ENCODE peak calls at places on chromosome 4, in eight cellular contexts. P is ovary, F is IMR-90, G is stomach, M is transverse colon, H is upper lobe of left lung, S is K562, W is suprapubic skin. X is an unnamed sample.
A peak's percentile ranks its signal among the peaks of the same experiment; 100 is the strongest.

GRCh38 chr4:151173751-151174325 is 74.4 kb downstream of the RPS3A start:
- DNase-seq in S (no peak), W (no peak), G (no peak), H (no peak), F (peak; percentile 16), P (peak; percentile 82), M (peak; percentile 39), X (no peak)

GRCh38 chr4:104591505-104591904 is 96.8 kb upstream of the CXXC4 start:
- DNase-seq in F (no peak), M (peak; percentile 14), W (no peak), P (peak; percentile 42), G (no peak), S (no peak), H (no peak), X (no peak)

GRCh38 chr4:31620476-31620875 is 900.3 kb downstream of the PCDH7 start:
- DNase-seq in G (no peak), F (no peak), W (no peak), H (no peak), S (no peak), M (no peak), P (no peak), X (no peak)

GRCh38 chr4:4460759-4461158 is 73.9 kb downstream of the NSG1 start:
- DNase-seq in P (no peak), S (no peak), G (no peak), W (no peak), F (no peak), H (no peak), M (no peak), X (no peak)

GRCh38 chr4:56134272-56134671 is 185.5 kb downstream of the CEP135 start:
- DNase-seq in S (no peak), H (no peak), W (no peak), M (peak; percentile 11), G (no peak), P (no peak), F (peak; percentile 43), X (no peak)

GRCh38 chr4:152478456-152479237 is 57.2 kb downstream of the FBXW7 start:
- DNase-seq in M (no peak), P (no peak), W (no peak), G (no peak), H (no peak), S (no peak), F (peak; percentile 54), X (no peak)

GRCh38 chr4:111641813-111642579 is 503.3 kb upstream of the FAM241A start:
- DNase-seq in S (peak; percentile 41), G (peak; percentile 49), H (no peak), P (no peak), W (no peak), M (peak; percentile 52), F (peak; percentile 86), X (no peak)

GRCh38 chr4:74612837-74613236 is 167.9 kb downstream of the AREG start:
- DNase-seq in M (no peak), F (no peak), G (no peak), H (no peak), W (no peak), P (no peak), S (no peak), X (no peak)

GRCh38 chr4:53541577-53542206 is 49.6 kb downstream of the LNX1 start:
- DNase-seq in P (no peak), G (no peak), S (no peak), M (no peak), F (peak; percentile 95), W (no peak), H (no peak), X (no peak)

GRCh38 chr4:163554870-163555465 is 60.5 kb downstream of the TMA16 start:
- DNase-seq in M (no peak), P (no peak), H (no peak), G (no peak), F (peak; percentile 32), W (no peak), S (no peak), X (no peak)

GRCh38 chr4:83197555-83198235 is 83.2 kb upstream of the PLAC8 start:
- DNase-seq in M (peak; percentile 80), S (no peak), H (no peak), G (no peak), W (no peak), P (no peak), F (no peak), X (no peak)

GRCh38 chr4:101349346-101350064 is 2.2 kb upstream of the PPP3CA start:
- DNase-seq in W (no peak), M (peak; percentile 51), H (no peak), P (peak; percentile 69), F (no peak), G (peak; percentile 80), S (no peak), X (no peak)

GRCh38 chr4:20895208-20895607 is 194.9 kb downstream of the PACRGL start:
- DNase-seq in H (no peak), W (no peak), S (no peak), M (no peak), G (no peak), F (no peak), P (no peak), X (no peak)

GRCh38 chr4:152259866-152260265 is 276.0 kb downstream of the FBXW7 start:
- DNase-seq in S (no peak), P (no peak), G (no peak), W (no peak), H (no peak), M (no peak), F (peak; percentile 77), X (no peak)

GRCh38 chr4:139167774-139168444 is 9.1 kb downstream of the ELF2 start:
- DNase-seq in G (no peak), S (no peak), F (peak; percentile 68), W (no peak), H (no peak), P (no peak), M (no peak), X (no peak)

GRCh38 chr4:169745291-169745690 is 12.5 kb downstream of the HPF1 start:
- DNase-seq in M (no peak), H (peak; percentile 34), W (no peak), F (peak; percentile 65), S (no peak), P (no peak), G (no peak), X (no peak)

GRCh38 chr4:77095101-77095826 is 19.5 kb upstream of the CCNI start:
- DNase-seq in H (no peak), W (peak; percentile 93), G (peak; percentile 84), M (peak; percentile 84), S (peak; percentile 61), F (peak; percentile 31), P (peak; percentile 61), X (no peak)

GRCh38 chr4:24857996-24858395 is 54.8 kb downstream of the CCDC149 start:
- DNase-seq in G (no peak), H (no peak), S (no peak), W (no peak), M (no peak), P (no peak), F (peak; percentile 78), X (no peak)

GRCh38 chr4:4704267-4704666 is 155.2 kb upstream of the MSX1 start:
- DNase-seq in P (no peak), H (no peak), G (no peak), S (no peak), F (peak; percentile 41), W (no peak), M (no peak), X (no peak)

DNA sequence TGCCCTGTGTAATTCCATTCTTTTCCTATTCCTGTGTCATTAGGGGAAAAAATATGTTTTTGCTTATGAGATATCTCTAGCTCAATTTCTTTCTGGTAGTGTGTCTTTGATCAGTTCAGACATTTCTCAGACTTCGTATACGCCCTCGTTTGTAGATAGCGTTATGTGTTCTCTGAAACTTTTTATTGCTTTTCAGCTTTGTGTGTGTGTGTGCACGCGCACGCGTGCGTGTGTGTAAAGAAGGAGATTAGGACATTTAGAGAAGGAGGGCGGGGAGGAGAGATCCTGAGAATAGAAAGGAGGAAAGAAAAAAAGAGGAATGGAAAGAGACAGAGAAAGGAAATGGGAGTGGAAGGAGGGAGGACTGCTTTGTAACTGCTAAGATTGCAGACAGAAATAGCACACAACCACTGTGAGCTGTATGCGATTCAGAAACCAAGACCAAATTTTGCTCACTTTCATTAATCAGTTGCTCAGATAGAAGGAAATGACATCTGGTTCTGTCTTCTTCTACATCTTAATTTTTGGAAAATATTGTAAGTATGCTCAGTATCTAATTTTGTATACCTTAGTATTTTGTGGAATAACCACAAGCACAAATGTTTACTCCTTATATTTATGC is at the start of gene RXFP1:
- DNase-seq in H (no peak), P (no peak), S (no peak), G (no peak), W (no peak), F (no peak), M (no peak), X (no peak)
- H3K27ac ChIP-seq in H (no peak within 1 kb of the TSS), P (no peak within 1 kb of the TSS), S (no peak within 1 kb of the TSS), G (no peak within 1 kb of the TSS), W (no peak within 1 kb of the TSS), F (no peak within 1 kb of the TSS), M (no peak within 1 kb of the TSS), X (no peak within 1 kb of the TSS)

DNA sequence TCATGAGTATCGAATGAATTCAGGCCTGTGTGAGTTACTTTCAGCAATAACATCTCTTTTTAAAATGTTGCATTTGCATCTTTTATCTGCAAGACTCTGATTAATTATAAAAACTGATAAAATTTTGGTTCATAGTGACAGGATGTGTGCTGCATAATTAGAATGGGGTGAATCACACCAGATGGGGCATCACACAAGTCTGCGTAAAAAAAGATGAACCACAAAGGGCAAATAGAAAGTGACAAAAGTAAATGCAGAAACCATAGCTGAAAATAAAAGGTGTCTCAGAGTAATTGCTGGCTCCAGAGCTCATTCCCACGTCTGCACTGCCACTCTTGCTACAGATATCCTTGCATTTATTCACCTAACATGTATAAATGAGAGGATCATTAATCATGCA is 131.1 kb downstream of the HS3ST1 start:
- DNase-seq in P (no peak), H (no peak), F (no peak), W (no peak), S (no peak), M (no peak), G (no peak), X (no peak)
- TF ChIP-seq POLR2A in P (no peak), H (no peak), F (no peak), W (no peak), S (no peak), M (no peak), G (no peak), X (no peak)

GRCh38 chr4:73194064-73194463 is 64.5 kb downstream of the ANKRD17 start:
- DNase-seq in F (peak; percentile 17), M (no peak), S (no peak), H (no peak), W (no peak), P (no peak), G (no peak), X (no peak)
- H3K27ac ChIP-seq in F (no peak overlapping the region), M (no peak overlapping the region), S (no peak overlapping the region), H (no peak overlapping the region), W (no peak overlapping the region), P (no peak overlapping the region), G (no peak overlapping the region), X (no peak overlapping the region)

DNA sequence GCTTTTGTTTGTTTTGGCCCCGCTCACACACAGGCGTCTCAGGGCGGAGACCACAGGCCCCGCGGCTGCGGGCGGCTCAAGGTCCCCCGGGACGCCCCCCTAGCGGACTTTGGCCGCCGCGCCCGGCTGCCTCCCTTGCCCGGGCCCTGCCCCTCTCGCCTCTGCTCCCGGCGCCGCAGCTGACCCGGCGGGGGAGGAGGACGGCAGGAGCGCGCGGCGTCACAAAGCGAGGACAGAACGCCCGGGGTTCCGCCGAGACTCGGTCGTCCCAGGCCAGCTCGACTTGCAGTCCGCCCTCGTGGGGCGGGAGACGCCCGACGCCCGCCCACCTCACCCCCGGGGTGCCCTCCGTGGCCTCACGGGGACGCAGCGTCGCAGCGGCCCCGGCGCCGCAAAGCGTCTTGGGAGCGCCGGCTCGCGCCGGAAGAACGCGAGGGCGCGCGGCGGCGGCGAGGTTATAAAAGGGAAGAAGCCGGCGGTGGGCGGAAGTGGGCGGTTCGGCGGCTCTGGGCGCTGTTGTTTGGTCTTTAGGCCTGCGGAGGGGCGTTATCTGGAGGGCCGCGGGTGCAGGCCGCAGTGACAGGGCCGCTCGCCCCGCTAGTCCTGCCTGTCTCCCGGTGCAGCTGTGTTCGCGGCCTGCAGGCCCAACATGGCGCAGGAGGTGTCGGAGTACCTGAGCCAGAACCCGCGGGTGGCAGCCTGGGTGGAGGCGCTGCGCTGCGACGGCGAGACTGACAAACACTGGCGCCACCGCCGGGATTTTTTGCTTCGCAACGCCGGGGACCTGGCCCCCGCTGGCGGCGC is at the start of gene CDKN2AIP:
- DNase-seq in P (peak; percentile 96), H (peak; percentile 99), S (peak; percentile 93), F (peak; percentile 90), G (peak; percentile 95), M (peak; percentile 95), W (peak; percentile 96), X (peak; percentile 97)
- TF ChIP-seq POLR2A in P (peak; percentile 91), H (peak; percentile 71), S (peak; percentile 93), F (peak; percentile 97), G (no peak), M (peak; percentile 94), W (peak; percentile 78), X (peak; percentile 87)

X was measured in esophagus muscularis mucosa.